ENCODE peak calls at places on chromosome 19, in ten cellular contexts. X, K, G, S, I, H, U, D, Z and P are unnamed samples.

GRCh38 chr19:44260695-44261446 is 1.2 kb downstream of the ZNF233 start:
- DNase-seq in D (no peak), X (no peak), I (no peak), K (no peak), H (no peak), Z (no peak), U (no peak), G (no peak), S (no peak), P (no peak)

GRCh38 chr19:4567584-4568071 is 8.1 kb upstream of the SEMA6B start:
- DNase-seq in I (peak), X (peak), G (peak), U (peak), Z (peak), S (peak), K (peak), D (no peak), H (peak), P (peak)

GRCh38 chr19:2394054-2394668 is 33.2 kb downstream of the TIMM13 start:
- DNase-seq in G (no peak), H (peak), I (no peak), S (no peak), U (no peak), X (no peak), Z (peak), D (no peak), K (peak), P (peak)

GRCh38 chr19:37778613-37779138 is 710 bp downstream of the ZNF573 start:
- DNase-seq in H (peak), Z (no peak), X (peak), D (no peak), U (no peak), I (no peak), K (no peak), G (peak), S (no peak), P (peak)

GRCh38 chr19:6212403-6213265 is 67.1 kb downstream of the MLLT1 start:
- DNase-seq in Z (no peak), K (no peak), S (peak), H (no peak), G (no peak), D (no peak), I (no peak), X (no peak), U (no peak), P (no peak)

GRCh38 chr19:3316659-3317207 is 49.6 kb upstream of the NFIC start:
- DNase-seq in I (no peak), U (no peak), K (no peak), S (peak), Z (no peak), G (no peak), H (no peak), D (no peak), X (no peak), P (no peak)

GRCh38 chr19:21841784-21842097 is 5.8 kb upstream of the ZNF43 start:
- DNase-seq in K (no peak), S (no peak), U (no peak), X (no peak), Z (no peak), H (no peak), I (no peak), D (no peak), G (no peak), P (no peak)

GRCh38 chr19:58577581-58578429 is 4.7 kb upstream of the MZF1 start:
- DNase-seq in G (no peak), S (no peak), U (peak), H (no peak), K (no peak), D (no peak), X (no peak), I (no peak), Z (peak), P (no peak)

GRCh38 chr19:5492281-5492812 is 37.1 kb downstream of the ZNRF4 start:
- DNase-seq in K (no peak), D (no peak), I (no peak), U (no peak), Z (no peak), H (no peak), X (no peak), G (no peak), S (no peak), P (no peak)

GRCh38 chr19:11639602-11640471 is 42.6 kb downstream of the ZNF627 start:
- DNase-seq in S (peak), D (peak), X (peak), I (peak), K (peak), U (peak), H (peak), Z (peak), G (peak), P (peak)

GRCh38 chr19:1113278-1113985 is 9.6 kb downstream of the GPX4 start:
- DNase-seq in S (peak), D (peak), I (peak), X (peak), H (peak), U (peak), Z (peak), K (peak), G (peak), P (peak)

GRCh38 chr19:5080030-5080644 is 111.2 kb downstream of the KDM4B start:
- DNase-seq in U (no peak), I (no peak), D (no peak), Z (no peak), S (no peak), H (peak), X (no peak), G (no peak), K (no peak), P (no peak)

GRCh38 chr19:35785087-35785627 is 9.8 kb downstream of the ARHGAP33 start:
- DNase-seq in X (no peak), D (no peak), S (no peak), G (no peak), I (no peak), H (no peak), K (no peak), Z (no peak), U (no peak), P (no peak)
- TF ChIP-seq POLR2A in X (no peak), D (no peak), S (no peak), G (no peak), I (no peak), H (no peak), K (no peak), Z (no peak), U (no peak), P (no peak)

GRCh38 chr19:17249887-17250548 is 4.3 kb upstream of the NR2F6 start:
- DNase-seq in Z (peak), I (no peak), H (no peak), U (no peak), D (no peak), G (no peak), S (no peak), X (no peak), K (no peak), P (peak)

GRCh38 chr19:17256130-17256529 is 8.4 kb downstream of the USHBP1 start:
- DNase-seq in U (no peak), D (no peak), X (no peak), S (no peak), G (no peak), K (no peak), Z (no peak), I (no peak), H (no peak), P (no peak)

GRCh38 chr19:17259118-17259780 is 5.3 kb downstream of the USHBP1 start:
- DNase-seq in I (no peak), H (no peak), U (no peak), D (no peak), Z (no peak), K (no peak), X (no peak), G (no peak), S (no peak), P (no peak)

GRCh38 chr19:17255150-17255621 is 9.4 kb downstream of the USHBP1 start:
- DNase-seq in Z (no peak), I (no peak), U (no peak), S (no peak), K (no peak), G (no peak), D (no peak), H (peak), X (no peak), P (no peak)

GRCh38 chr19:17254636-17255035 is 8.9 kb upstream of the NR2F6 start:
- DNase-seq in U (no peak), I (no peak), S (no peak), X (no peak), G (no peak), K (no peak), D (no peak), Z (no peak), H (no peak), P (no peak)
- TF ChIP-seq POLR2A in U (no peak), I (no peak), S (no peak), X (no peak), G (no peak), K (no peak), D (no peak), Z (no peak), H (no peak), P (no peak)

GRCh38 chr19:39970424-39970673 is 616 bp upstream of the PSMC4 start:
- DNase-seq in X (no peak), Z (no peak), K (no peak), I (no peak), D (no peak), H (no peak), U (no peak), S (no peak), G (no peak), P (no peak)

GRCh38 chr19:39969681-39970423 is 1.1 kb upstream of the PSMC4 start:
- DNase-seq in S (no peak), X (no peak), U (no peak), Z (no peak), I (peak), G (no peak), K (no peak), D (no peak), H (no peak), P (no peak)

GRCh38 chr19:39968789-39969188 is 2.2 kb upstream of the PSMC4 start:
- DNase-seq in H (no peak), G (no peak), U (no peak), K (no peak), Z (no peak), X (no peak), S (no peak), I (peak), D (no peak), P (no peak)

GRCh38 chr19:39970674-39971379 is at the start of gene PSMC4:
- DNase-seq in K (peak), Z (peak), S (peak), G (peak), X (peak), H (peak), I (peak), D (peak), U (peak), P (peak)

GRCh38 chr19:39969266-39969665 is 1.7 kb upstream of the PSMC4 start:
- DNase-seq in I (peak), Z (no peak), S (no peak), G (no peak), U (no peak), K (no peak), H (no peak), X (peak), D (no peak), P (no peak)
- TF ChIP-seq POLR2A in I (no peak), Z (no peak), S (no peak), G (no peak), U (no peak), K (no peak), H (no peak), X (no peak), D (no peak), P (no peak)

DNA sequence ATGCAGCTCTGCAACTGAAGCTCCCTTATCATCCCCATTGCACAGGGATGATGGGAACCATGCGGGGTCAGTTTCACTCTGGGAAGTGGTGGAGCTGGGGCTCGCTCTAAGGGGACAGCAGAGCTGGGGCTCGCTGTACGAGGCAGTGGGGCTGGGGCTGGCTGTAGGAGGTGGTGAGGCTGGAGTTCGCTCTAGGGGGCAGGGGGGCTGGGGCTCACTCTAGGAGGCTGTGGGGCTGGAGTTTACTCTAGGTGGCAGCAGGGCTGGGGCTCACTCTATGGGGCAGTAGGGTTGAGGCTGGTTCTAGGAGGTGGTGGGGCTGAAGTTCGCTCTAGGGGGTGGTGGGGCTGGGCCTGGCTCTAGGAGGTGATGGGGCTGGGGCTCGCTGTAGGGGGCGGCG is 99.1 kb downstream of the UQCRFS1 start:
- DNase-seq in Z (no peak), I (no peak), S (no peak), U (no peak), G (no peak), K (no peak), H (no peak), X (no peak), D (no peak), P (no peak)
- TF ChIP-seq POLR2A in Z (no peak), I (no peak), S (no peak), U (no peak), G (no peak), K (no peak), H (no peak), X (no peak), D (no peak), P (no peak)

GRCh38 chr19:13958043-13958442 is 5.7 kb downstream of the DCAF15 start:
- DNase-seq in G (no peak), U (no peak), S (no peak), H (no peak), X (no peak), Z (no peak), D (no peak), K (no peak), I (no peak), P (no peak)
- TF ChIP-seq POLR2A in G (no peak), U (no peak), S (no peak), H (no peak), X (no peak), Z (no peak), D (no peak), K (no peak), I (no peak), P (no peak)

GRCh38 chr19:35348909-35349611 is 1.4 kb downstream of the FFAR1 start:
- DNase-seq in H (no peak), Z (peak), S (peak), K (no peak), X (no peak), U (no peak), D (peak), I (no peak), G (no peak), P (no peak)
- TF ChIP-seq POLR2A in H (no peak), Z (no peak), S (no peak), K (no peak), X (no peak), U (no peak), D (no peak), I (no peak), G (no peak), P (no peak)